ENCODE peak calls at places on chromosomes 4 and X, in ten cellular contexts. One of them, this sample, is unnamed.
A peak's percentile ranks its signal among the peaks of the same experiment; 100 is the strongest.

GRCh38 chrX:119643696-119644095 is 37.5 kb upstream of the NKRF start:
- DNase-seq in sigmoid colon: no peak
- DNase-seq in ovary: no peak
- DNase-seq in A549: no peak
- DNase-seq in transverse colon: no peak
- DNase-seq in SK-N-SH: no peak
- DNase-seq in tibial nerve: no peak
- DNase-seq in GM12878: no peak
- DNase-seq in HepG2: no peak
- DNase-seq in suprapubic skin: no peak
- DNase-seq in this sample: no peak

GRCh38 chrX:72477787-72478186 is 94.9 kb downstream of the HDAC8 start:
- DNase-seq in sigmoid colon: no peak
- DNase-seq in ovary: no peak
- DNase-seq in A549: no peak
- DNase-seq in transverse colon: no peak
- DNase-seq in SK-N-SH: peak; percentile 65
- DNase-seq in tibial nerve: no peak
- DNase-seq in GM12878: no peak
- DNase-seq in HepG2: no peak
- DNase-seq in suprapubic skin: no peak
- DNase-seq in this sample: no peak

GRCh38 chr4:139619644-139620043 is 46.0 kb upstream of the MGST2 start:
- DNase-seq in sigmoid colon: no peak
- DNase-seq in ovary: no peak
- DNase-seq in A549: no peak
- DNase-seq in transverse colon: no peak
- DNase-seq in SK-N-SH: no peak
- DNase-seq in tibial nerve: no peak
- DNase-seq in GM12878: no peak
- DNase-seq in HepG2: peak; percentile 47
- DNase-seq in suprapubic skin: no peak
- DNase-seq in this sample: no peak

GRCh38 chr4:37982736-37983135 is 22.5 kb downstream of the PTTG2 start:
- DNase-seq in sigmoid colon: no peak
- DNase-seq in ovary: no peak
- DNase-seq in A549: no peak
- DNase-seq in transverse colon: no peak
- DNase-seq in SK-N-SH: no peak
- DNase-seq in tibial nerve: no peak
- DNase-seq in GM12878: no peak
- DNase-seq in HepG2: no peak
- DNase-seq in suprapubic skin: no peak
- DNase-seq in this sample: no peak

GRCh38 chr4:57159866-57160265 is 49.7 kb upstream of the IGFBP7 start:
- DNase-seq in sigmoid colon: no peak
- DNase-seq in ovary: no peak
- DNase-seq in A549: no peak
- DNase-seq in transverse colon: no peak
- DNase-seq in SK-N-SH: no peak
- DNase-seq in tibial nerve: no peak
- DNase-seq in GM12878: no peak
- DNase-seq in HepG2: no peak
- DNase-seq in suprapubic skin: no peak
- DNase-seq in this sample: no peak

GRCh38 chr4:65670331-65671031 is at the start of gene EPHA5:
- DNase-seq in sigmoid colon: peak; percentile 78
- DNase-seq in ovary: peak; percentile 74
- DNase-seq in A549: no peak
- DNase-seq in transverse colon: no peak
- DNase-seq in SK-N-SH: peak; percentile 69
- DNase-seq in tibial nerve: peak; percentile 58
- DNase-seq in GM12878: no peak
- DNase-seq in HepG2: peak; percentile 3
- DNase-seq in suprapubic skin: peak; percentile 73
- DNase-seq in this sample: peak; percentile 66

GRCh38 chrX:72097081-72097480 is 34.6 kb downstream of the RTL5 start:
- DNase-seq in sigmoid colon: no peak
- DNase-seq in ovary: no peak
- DNase-seq in A549: no peak
- DNase-seq in transverse colon: no peak
- DNase-seq in SK-N-SH: no peak
- DNase-seq in tibial nerve: no peak
- DNase-seq in GM12878: no peak
- DNase-seq in HepG2: no peak
- DNase-seq in suprapubic skin: no peak
- DNase-seq in this sample: no peak

GRCh38 chr4:161002386-161002785 is 1161.4 kb downstream of the FSTL5 start:
- DNase-seq in sigmoid colon: no peak
- DNase-seq in ovary: no peak
- DNase-seq in A549: no peak
- DNase-seq in transverse colon: no peak
- DNase-seq in SK-N-SH: no peak
- DNase-seq in tibial nerve: no peak
- DNase-seq in GM12878: no peak
- DNase-seq in HepG2: no peak
- DNase-seq in suprapubic skin: no peak
- DNase-seq in this sample: no peak

GRCh38 chr4:2874861-2875260 is 31.2 kb downstream of the ADD1 start:
- DNase-seq in sigmoid colon: no peak
- DNase-seq in ovary: no peak
- DNase-seq in A549: no peak
- DNase-seq in transverse colon: no peak
- DNase-seq in SK-N-SH: no peak
- DNase-seq in tibial nerve: no peak
- DNase-seq in GM12878: no peak
- DNase-seq in HepG2: no peak
- DNase-seq in suprapubic skin: no peak
- DNase-seq in this sample: no peak

GRCh38 chr4:125313497-125313896 is 1.3 kb upstream of the FAT4 start:
- DNase-seq in sigmoid colon: peak; percentile 65
- DNase-seq in ovary: no peak
- DNase-seq in A549: peak; percentile 26
- DNase-seq in transverse colon: no peak
- DNase-seq in SK-N-SH: peak; percentile 59
- DNase-seq in tibial nerve: peak; percentile 86
- DNase-seq in GM12878: no peak
- DNase-seq in HepG2: peak; percentile 83
- DNase-seq in suprapubic skin: no peak
- DNase-seq in this sample: no peak

GRCh38 chr4:36285784-36286480 is 4.5 kb downstream of the DTHD1 start:
- DNase-seq in sigmoid colon: no peak
- DNase-seq in ovary: no peak
- DNase-seq in A549: no peak
- DNase-seq in transverse colon: peak; percentile 9
- DNase-seq in SK-N-SH: no peak
- DNase-seq in tibial nerve: no peak
- DNase-seq in GM12878: peak; percentile 93
- DNase-seq in HepG2: no peak
- DNase-seq in suprapubic skin: no peak
- DNase-seq in this sample: no peak

GRCh38 chr4:153099391-153100140 is 104.7 kb upstream of the TRIM2 start:
- DNase-seq in sigmoid colon: no peak
- DNase-seq in ovary: no peak
- DNase-seq in A549: no peak
- DNase-seq in transverse colon: no peak
- DNase-seq in SK-N-SH: no peak
- DNase-seq in tibial nerve: no peak
- DNase-seq in GM12878: no peak
- DNase-seq in HepG2: no peak
- DNase-seq in suprapubic skin: no peak
- DNase-seq in this sample: no peak

GRCh38 chr4:83036991-83037390 is 2.0 kb downstream of the COPS4 start:
- DNase-seq in sigmoid colon: no peak
- DNase-seq in ovary: no peak
- DNase-seq in A549: no peak
- DNase-seq in transverse colon: no peak
- DNase-seq in SK-N-SH: no peak
- DNase-seq in tibial nerve: no peak
- DNase-seq in GM12878: no peak
- DNase-seq in HepG2: no peak
- DNase-seq in suprapubic skin: no peak
- DNase-seq in this sample: no peak

GRCh38 chr4:170666909-170667308 is 577.2 kb upstream of the AADAT start:
- DNase-seq in sigmoid colon: no peak
- DNase-seq in ovary: no peak
- DNase-seq in A549: no peak
- DNase-seq in transverse colon: no peak
- DNase-seq in SK-N-SH: no peak
- DNase-seq in tibial nerve: no peak
- DNase-seq in GM12878: no peak
- DNase-seq in HepG2: no peak
- DNase-seq in suprapubic skin: no peak
- DNase-seq in this sample: no peak

GRCh38 chr4:11297201-11297600 is 131.5 kb downstream of the HS3ST1 start:
- DNase-seq in sigmoid colon: no peak
- DNase-seq in ovary: no peak
- DNase-seq in A549: no peak
- DNase-seq in transverse colon: no peak
- DNase-seq in SK-N-SH: no peak
- DNase-seq in tibial nerve: no peak
- DNase-seq in GM12878: no peak
- DNase-seq in HepG2: no peak
- DNase-seq in suprapubic skin: no peak
- DNase-seq in this sample: no peak

GRCh38 chr4:23476514-23477090 is 413.2 kb downstream of the PPARGC1A start:
- DNase-seq in sigmoid colon: no peak
- DNase-seq in ovary: no peak
- DNase-seq in A549: no peak
- DNase-seq in transverse colon: no peak
- DNase-seq in SK-N-SH: no peak
- DNase-seq in tibial nerve: no peak
- DNase-seq in GM12878: no peak
- DNase-seq in HepG2: no peak
- DNase-seq in suprapubic skin: no peak
- DNase-seq in this sample: no peak

GRCh38 chr4:141870152-141870551 is 233.8 kb downstream of the IL15 start:
- DNase-seq in sigmoid colon: no peak
- DNase-seq in ovary: no peak
- DNase-seq in A549: no peak
- DNase-seq in transverse colon: no peak
- DNase-seq in SK-N-SH: no peak
- DNase-seq in tibial nerve: no peak
- DNase-seq in GM12878: no peak
- DNase-seq in HepG2: no peak
- DNase-seq in suprapubic skin: no peak
- DNase-seq in this sample: no peak

GRCh38 chr4:147580396-147580795 is 36.8 kb upstream of the TMEM184C start:
- DNase-seq in sigmoid colon: no peak
- DNase-seq in ovary: no peak
- DNase-seq in A549: no peak
- DNase-seq in transverse colon: no peak
- DNase-seq in SK-N-SH: no peak
- DNase-seq in tibial nerve: no peak
- DNase-seq in GM12878: no peak
- DNase-seq in HepG2: no peak
- DNase-seq in suprapubic skin: no peak
- DNase-seq in this sample: no peak
- TF ChIP-seq EP300 in sigmoid colon: no peak
- TF ChIP-seq EP300 in ovary: no peak
- TF ChIP-seq EP300 in A549: no peak
- TF ChIP-seq EP300 in transverse colon: no peak
- TF ChIP-seq EP300 in SK-N-SH: no peak
- TF ChIP-seq EP300 in tibial nerve: no peak
- TF ChIP-seq EP300 in GM12878: no peak
- TF ChIP-seq EP300 in HepG2: no peak
- TF ChIP-seq EP300 in suprapubic skin: no peak
- TF ChIP-seq EP300 in this sample: no peak

GRCh38 chrX:1041051-1041450 is 171.4 kb downstream of the CRLF2 start:
- DNase-seq in sigmoid colon: no peak
- DNase-seq in ovary: no peak
- DNase-seq in A549: no peak
- DNase-seq in transverse colon: no peak
- DNase-seq in SK-N-SH: no peak
- DNase-seq in tibial nerve: no peak
- DNase-seq in GM12878: no peak
- DNase-seq in HepG2: no peak
- DNase-seq in suprapubic skin: peak; percentile 9
- DNase-seq in this sample: no peak

GRCh38 chrX:1051421-1051820 is 161.0 kb downstream of the CRLF2 start:
- DNase-seq in sigmoid colon: no peak
- DNase-seq in ovary: no peak
- DNase-seq in A549: no peak
- DNase-seq in transverse colon: no peak
- DNase-seq in SK-N-SH: no peak
- DNase-seq in tibial nerve: no peak
- DNase-seq in GM12878: no peak
- DNase-seq in HepG2: no peak
- DNase-seq in suprapubic skin: no peak
- DNase-seq in this sample: no peak

GRCh38 chrX:1045680-1046314 is 166.7 kb downstream of the CRLF2 start:
- DNase-seq in sigmoid colon: no peak
- DNase-seq in ovary: no peak
- DNase-seq in A549: no peak
- DNase-seq in transverse colon: no peak
- DNase-seq in SK-N-SH: no peak
- DNase-seq in tibial nerve: no peak
- DNase-seq in GM12878: no peak
- DNase-seq in HepG2: peak; percentile 14
- DNase-seq in suprapubic skin: peak; percentile 4
- DNase-seq in this sample: no peak
- TF ChIP-seq EP300 in sigmoid colon: no peak
- TF ChIP-seq EP300 in ovary: no peak
- TF ChIP-seq EP300 in A549: no peak
- TF ChIP-seq EP300 in transverse colon: no peak
- TF ChIP-seq EP300 in SK-N-SH: no peak
- TF ChIP-seq EP300 in tibial nerve: no peak
- TF ChIP-seq EP300 in GM12878: no peak
- TF ChIP-seq EP300 in HepG2: no peak
- TF ChIP-seq EP300 in suprapubic skin: no peak
- TF ChIP-seq EP300 in this sample: no peak

GRCh38 chr4:122874194-122874593 is 47.6 kb downstream of the FGF2 start:
- DNase-seq in sigmoid colon: no peak
- DNase-seq in ovary: no peak
- DNase-seq in A549: no peak
- DNase-seq in transverse colon: no peak
- DNase-seq in SK-N-SH: no peak
- DNase-seq in tibial nerve: no peak
- DNase-seq in GM12878: no peak
- DNase-seq in HepG2: peak; percentile 5
- DNase-seq in suprapubic skin: no peak
- DNase-seq in this sample: no peak
- TF ChIP-seq EP300 in sigmoid colon: no peak
- TF ChIP-seq EP300 in ovary: no peak
- TF ChIP-seq EP300 in A549: no peak
- TF ChIP-seq EP300 in transverse colon: no peak
- TF ChIP-seq EP300 in SK-N-SH: no peak
- TF ChIP-seq EP300 in tibial nerve: no peak
- TF ChIP-seq EP300 in GM12878: no peak
- TF ChIP-seq EP300 in HepG2: no peak
- TF ChIP-seq EP300 in suprapubic skin: no peak
- TF ChIP-seq EP300 in this sample: no peak

DNA sequence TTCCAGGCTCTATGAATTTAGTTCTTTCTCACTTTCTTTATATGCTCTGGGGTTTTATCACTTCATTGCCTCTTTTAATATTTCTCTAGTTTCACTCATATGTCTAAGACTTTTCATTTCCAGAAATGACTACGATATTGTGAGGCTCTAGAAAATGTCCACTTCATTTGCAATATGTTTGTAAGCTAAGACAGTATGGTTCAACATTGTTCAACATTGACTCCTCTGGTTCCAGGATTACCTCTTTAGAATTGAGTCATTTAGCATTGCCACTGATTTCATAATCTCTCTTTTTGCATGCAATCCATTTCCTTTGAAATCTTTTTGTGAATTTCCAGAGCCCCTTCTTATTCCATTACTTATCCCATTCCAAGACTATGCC is 32.3 kb downstream of the BBS12 start:
- DNase-seq in sigmoid colon: no peak
- DNase-seq in ovary: no peak
- DNase-seq in A549: no peak
- DNase-seq in transverse colon: no peak
- DNase-seq in SK-N-SH: no peak
- DNase-seq in tibial nerve: no peak
- DNase-seq in GM12878: no peak
- DNase-seq in HepG2: no peak
- DNase-seq in suprapubic skin: no peak
- DNase-seq in this sample: no peak
- TF ChIP-seq EP300 in sigmoid colon: no peak
- TF ChIP-seq EP300 in ovary: no peak
- TF ChIP-seq EP300 in A549: peak; percentile 67
- TF ChIP-seq EP300 in transverse colon: no peak
- TF ChIP-seq EP300 in SK-N-SH: peak; percentile 12
- TF ChIP-seq EP300 in tibial nerve: no peak
- TF ChIP-seq EP300 in GM12878: no peak
- TF ChIP-seq EP300 in HepG2: no peak
- TF ChIP-seq EP300 in suprapubic skin: no peak
- TF ChIP-seq EP300 in this sample: no peak

This sample was measured in stomach.